ENCODE peak calls at places on chromosomes 2 and 18, in ten cellular contexts. X, V, U, B, A, P, E, L, Y and H are unnamed samples.

GRCh38 chr2:11784747-11785610 is 38.5 kb downstream of the LPIN1 start:
- DNase-seq in P (no peak), Y (peak), X (no peak), V (peak), B (peak), A (peak), E (no peak), L (peak), U (peak), H (no peak)

GRCh38 chr2:236107971-236108625 is 60.1 kb downstream of the GBX2 start:
- DNase-seq in P (no peak), V (no peak), E (no peak), B (no peak), Y (no peak), A (no peak), L (peak), X (no peak), U (no peak), H (peak)

GRCh38 chr18:46677609-46678470 is 20.8 kb upstream of the LOXHD1 start:
- DNase-seq in U (peak), E (no peak), P (peak), A (no peak), X (no peak), B (no peak), Y (no peak), L (no peak), V (no peak), H (no peak)

GRCh38 chr2:9310390-9310789 is 103.8 kb downstream of the ASAP2 start:
- DNase-seq in U (peak), L (no peak), Y (no peak), E (peak), P (peak), B (no peak), X (peak), A (peak), V (no peak), H (peak)

GRCh38 chr18:73340135-73340934 is 472.5 kb upstream of the NETO1 start:
- DNase-seq in B (no peak), E (no peak), L (no peak), V (no peak), Y (no peak), X (no peak), P (peak), U (peak), A (no peak), H (no peak)

GRCh38 chr2:14292964-14293363 is 339.6 kb upstream of the LRATD1 start:
- DNase-seq in Y (no peak), E (no peak), P (no peak), L (no peak), V (no peak), X (no peak), B (no peak), A (no peak), U (no peak), H (no peak)

GRCh38 chr2:44295636-44296359 is 20.5 kb downstream of the SLC3A1 start:
- DNase-seq in Y (no peak), A (no peak), L (no peak), V (no peak), E (no peak), P (no peak), U (no peak), X (no peak), B (no peak), H (no peak)

GRCh38 chr2:239676716-239677454 is 276.1 kb upstream of the HDAC4 start:
- DNase-seq in A (no peak), Y (no peak), L (no peak), X (no peak), U (no peak), P (no peak), E (no peak), V (no peak), B (peak), H (no peak)

GRCh38 chr2:208792766-208793165 is 386.2 kb downstream of the PTH2R start:
- DNase-seq in A (no peak), U (no peak), E (no peak), P (no peak), V (no peak), X (no peak), B (no peak), Y (no peak), L (no peak), H (no peak)

GRCh38 chr2:236661762-236662110 is 92.1 kb downstream of the ACKR3 start:
- DNase-seq in B (no peak), A (no peak), E (no peak), X (no peak), V (no peak), L (no peak), Y (no peak), P (no peak), U (peak), H (no peak)

GRCh38 chr2:37911296-37911888 is 13.7 kb upstream of the RMDN2 start:
- DNase-seq in U (peak), Y (no peak), P (no peak), E (no peak), L (no peak), B (no peak), X (no peak), V (no peak), A (no peak), H (no peak)

GRCh38 chr2:240876475-240877251 is 8.0 kb downstream of the AGXT start:
- DNase-seq in E (no peak), X (no peak), Y (peak), B (no peak), L (no peak), A (no peak), V (no peak), P (no peak), U (no peak), H (no peak)

GRCh38 chr2:186605041-186605440 is 15.2 kb downstream of the ITGAV start:
- DNase-seq in E (no peak), U (no peak), V (no peak), B (no peak), A (no peak), X (no peak), L (no peak), Y (no peak), P (peak), H (no peak)

GRCh38 chr2:69188174-69188900 is 175.4 kb downstream of the ANTXR1 start:
- DNase-seq in E (no peak), B (no peak), X (no peak), L (no peak), Y (no peak), A (peak), P (no peak), U (no peak), V (no peak), H (no peak)

GRCh38 chr2:45885111-45885685 is 233.7 kb downstream of the PRKCE start:
- DNase-seq in Y (no peak), L (no peak), U (peak), B (no peak), X (no peak), A (peak), P (no peak), E (no peak), V (no peak), H (no peak)

GRCh38 chr18:59821983-59822382 is 77.8 kb upstream of the PMAIP1 start:
- DNase-seq in L (no peak), E (no peak), X (no peak), V (no peak), B (no peak), P (no peak), A (peak), U (peak), Y (no peak), H (no peak)

GRCh38 chr2:197201874-197202273 is 108.7 kb downstream of the ANKRD44 start:
- DNase-seq in U (no peak), L (no peak), E (no peak), B (no peak), Y (no peak), V (no peak), A (no peak), P (no peak), X (no peak), H (no peak)

GRCh38 chr2:196242131-196242620 is 70.8 kb upstream of the STK17B start:
- DNase-seq in A (peak), V (no peak), U (no peak), P (peak), Y (no peak), L (no peak), B (no peak), X (no peak), E (peak), H (no peak)

GRCh38 chr2:134413430-134413829 is 159.6 kb downstream of the MGAT5 start:
- DNase-seq in Y (no peak), V (no peak), L (no peak), P (no peak), A (no peak), E (no peak), U (no peak), X (no peak), B (no peak), H (no peak)

GRCh38 chr2:237724811-237725478 is 73.6 kb upstream of the RBM44 start:
- DNase-seq in P (no peak), U (no peak), E (no peak), B (peak), A (no peak), X (no peak), L (no peak), V (no peak), Y (no peak), H (no peak)

GRCh38 chr2:179561702-179562101 is 297.1 kb upstream of the SESTD1 start:
- DNase-seq in P (no peak), U (no peak), B (no peak), Y (no peak), X (no peak), A (no peak), V (no peak), L (no peak), E (no peak), H (no peak)

GRCh38 chr18:61949946-61950345 is 57.1 kb upstream of the RNF152 start:
- DNase-seq in U (peak), L (no peak), X (peak), E (no peak), B (no peak), V (no peak), P (peak), Y (no peak), A (no peak), H (no peak)

GRCh38 chr2:80527119-80527518 is 222.6 kb upstream of the LRRTM1 start:
- DNase-seq in U (no peak), A (no peak), Y (no peak), P (no peak), B (no peak), X (no peak), V (no peak), L (no peak), E (no peak), H (no peak)

GRCh38 chr2:31428001-31428418 is 13.5 kb upstream of the XDH start:
- DNase-seq in Y (no peak), U (no peak), B (no peak), V (no peak), L (no peak), A (no peak), E (no peak), P (peak), X (no peak), H (no peak)

GRCh38 chr18:24913507-24914147 is 438.3 kb downstream of the ZNF521 start:
- DNase-seq in B (no peak), X (no peak), L (no peak), U (peak), V (no peak), Y (no peak), P (no peak), A (no peak), E (no peak), H (no peak)

GRCh38 chr18:11852048-11852341 is 782 bp downstream of the CHMP1B start:
- DNase-seq in E (no peak), L (no peak), P (no peak), B (no peak), A (no peak), U (no peak), X (no peak), Y (no peak), V (no peak), H (no peak)

GRCh38 chr2:42052702-42053481 is 5.1 kb downstream of the PKDCC start:
- DNase-seq in U (no peak), X (no peak), L (no peak), P (no peak), Y (no peak), E (no peak), B (no peak), A (no peak), V (no peak), H (peak)

GRCh38 chr2:188944442-188944841 is 29.7 kb upstream of the COL3A1 start:
- DNase-seq in Y (no peak), V (no peak), E (no peak), B (no peak), A (no peak), U (no peak), P (no peak), X (no peak), L (no peak), H (no peak)

GRCh38 chr18:61657066-61657732 is 235.6 kb downstream of the RNF152 start:
- DNase-seq in V (no peak), Y (no peak), B (no peak), L (no peak), E (no peak), P (no peak), U (no peak), X (no peak), A (no peak), H (no peak)

GRCh38 chr18:4430836-4431235 is 24.3 kb downstream of the DLGAP1 start:
- DNase-seq in U (no peak), X (no peak), L (no peak), V (no peak), Y (no peak), A (no peak), B (no peak), E (no peak), P (no peak), H (no peak)